ENCODE peak calls at places on chromosome 14, in eight cellular contexts. L, C, A, O, S, G, V and I are unnamed samples.

GRCh38 chr14:78933948-78934524 is 763.9 kb downstream of the NRXN3 start:
- DNase-seq in L (peak; percentile 45), C (no peak), A (no peak), O (peak; percentile 34), S (peak; percentile 28), G (peak; percentile 38), V (no peak), I (no peak)

GRCh38 chr14:91341331-91342242 is 76.0 kb downstream of the CCDC88C start:
- DNase-seq in L (no peak), C (no peak), A (no peak), O (no peak), S (no peak), G (no peak), V (no peak), I (no peak)

GRCh38 chr14:92244805-92245204 is 78.2 kb upstream of the SLC24A4 start:
- DNase-seq in L (no peak), C (no peak), A (no peak), O (no peak), S (no peak), G (no peak), V (no peak), I (no peak)

GRCh38 chr14:71728386-71728785 is 203.8 kb upstream of the RGS6 start:
- DNase-seq in L (no peak), C (no peak), A (no peak), O (peak; percentile 71), S (peak; percentile 84), G (no peak), V (no peak), I (no peak)

GRCh38 chr14:77314043-77314442 is 6.6 kb downstream of the POMT2 start:
- DNase-seq in L (no peak), C (no peak), A (no peak), O (peak; percentile 97), S (peak; percentile 57), G (peak; percentile 71), V (no peak), I (no peak)

GRCh38 chr14:102504302-102504950 is 5.2 kb downstream of the ANKRD9 start:
- DNase-seq in L (no peak), C (no peak), A (no peak), O (no peak), S (no peak), G (no peak), V (no peak), I (no peak)

GRCh38 chr14:29926701-29927595 is 699 bp downstream of the PRKD1 start:
- DNase-seq in L (peak; percentile 55), C (peak; percentile 54), A (peak; percentile 59), O (peak; percentile 52), S (peak; percentile 54), G (peak; percentile 38), V (peak; percentile 47), I (no peak)

GRCh38 chr14:58746261-58746660 is 108.5 kb downstream of the DACT1 start:
- DNase-seq in L (no peak), C (no peak), A (no peak), O (peak; percentile 70), S (peak; percentile 94), G (peak; percentile 69), V (no peak), I (no peak)

GRCh38 chr14:30385925-30386324 is 173.0 kb upstream of the G2E3 start:
- DNase-seq in L (no peak), C (no peak), A (no peak), O (no peak), S (no peak), G (no peak), V (no peak), I (no peak)

GRCh38 chr14:102777711-102778615 is 714 bp downstream of the TRAF3 start:
- DNase-seq in L (no peak), C (no peak), A (no peak), O (peak; percentile 35), S (peak; percentile 49), G (peak; percentile 41), V (no peak), I (peak; percentile 38)

GRCh38 chr14:55957950-55958349 is 160.3 kb upstream of the PELI2 start:
- DNase-seq in L (no peak), C (no peak), A (no peak), O (no peak), S (peak; percentile 47), G (no peak), V (peak; percentile 52), I (no peak)

GRCh38 chr14:38078393-38078792 is 129.3 kb upstream of the SSTR1 start:
- DNase-seq in L (no peak), C (no peak), A (no peak), O (no peak), S (no peak), G (no peak), V (no peak), I (peak; percentile 68)

GRCh38 chr14:94005324-94005723 is 8.2 kb downstream of the CCDC197 start:
- DNase-seq in L (peak; percentile 65), C (peak; percentile 47), A (no peak), O (no peak), S (no peak), G (no peak), V (peak; percentile 30), I (peak; percentile 45)

GRCh38 chr14:104284636-104285482 is 146.5 kb downstream of the KIF26A start:
- DNase-seq in L (no peak), C (peak; percentile 12), A (peak; percentile 40), O (no peak), S (no peak), G (no peak), V (peak; percentile 6), I (no peak)

GRCh38 chr14:81516941-81517797 is 16.5 kb downstream of the SEL1L start:
- DNase-seq in L (no peak), C (no peak), A (no peak), O (peak; percentile 62), S (peak; percentile 54), G (no peak), V (no peak), I (no peak)

DNA sequence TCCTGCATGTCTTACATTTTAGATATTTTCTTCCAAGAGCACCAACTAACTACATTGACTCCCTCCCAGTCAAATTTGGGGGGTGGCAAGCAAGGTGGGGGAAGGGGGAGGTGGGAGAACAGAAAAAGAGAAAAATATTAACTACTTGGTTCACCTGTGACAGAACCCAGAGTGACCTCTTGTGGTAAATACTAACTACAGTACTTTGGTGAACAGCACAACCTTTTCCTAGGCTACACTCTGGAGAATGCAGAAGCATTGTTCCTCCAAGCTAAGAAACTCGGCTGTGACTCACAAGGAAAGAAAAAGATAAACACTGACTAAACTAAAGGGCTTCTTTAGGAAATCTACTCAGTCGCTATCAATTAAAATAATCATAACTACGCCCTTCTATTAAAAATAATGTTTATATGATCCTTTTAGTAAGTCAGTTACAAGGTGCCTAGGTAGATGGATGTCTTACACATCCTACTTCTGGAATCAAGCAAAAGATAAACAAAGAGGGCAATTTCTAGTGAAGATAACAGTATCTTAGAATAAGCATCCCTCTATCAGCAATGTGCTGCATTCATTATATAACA is 5.4 kb downstream of the KCNH5 start:
- DNase-seq in L (no peak), C (no peak), A (no peak), O (peak; percentile 1), S (peak; percentile 78), G (peak; percentile 28), V (no peak), I (no peak)
- TF ChIP-seq CTCF in L (peak; percentile 32), C (peak; percentile 23), A (peak; percentile 36), O (peak; percentile 21), S (peak; percentile 31), G (peak; percentile 43), V (no peak), I (no peak)

GRCh38 chr14:54486685-54487084 is 2.1 kb downstream of the GMFB start:
- DNase-seq in L (no peak), C (no peak), A (no peak), O (no peak), S (no peak), G (no peak), V (no peak), I (no peak)

GRCh38 chr14:54487771-54488170 is 1.0 kb downstream of the GMFB start:
- DNase-seq in L (peak; percentile 26), C (no peak), A (no peak), O (peak; percentile 62), S (peak; percentile 65), G (peak; percentile 64), V (no peak), I (no peak)

GRCh38 chr14:54488646-54489317 is at the start of gene GMFB:
- DNase-seq in L (peak; percentile 94), C (peak; percentile 92), A (peak; percentile 86), O (peak; percentile 95), S (peak; percentile 92), G (peak; percentile 89), V (peak; percentile 87), I (peak; percentile 92)

GRCh38 chr14:54489318-54489683 is 521 bp upstream of the GMFB start:
- DNase-seq in L (no peak), C (no peak), A (no peak), O (no peak), S (no peak), G (no peak), V (no peak), I (no peak)

DNA sequence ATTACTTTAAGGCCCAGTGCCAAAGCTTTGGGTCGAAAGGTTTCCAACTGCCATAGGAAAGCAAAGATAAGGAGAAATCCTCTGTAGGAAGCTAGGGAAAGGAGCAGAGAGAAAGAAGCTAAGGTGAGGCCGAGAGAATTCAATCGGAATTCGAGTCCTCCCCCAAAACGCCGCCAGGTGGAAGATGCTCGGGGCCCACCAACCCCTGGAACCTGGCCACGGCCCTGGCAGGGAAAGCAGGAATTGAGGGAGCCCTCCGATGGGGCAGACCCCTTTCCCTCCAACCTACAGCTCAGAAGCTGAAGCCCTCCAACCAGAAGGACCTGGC is 498 bp downstream of the GMFB start:
- DNase-seq in L (no peak), C (no peak), A (no peak), O (no peak), S (no peak), G (peak; percentile 35), V (no peak), I (no peak)
- TF ChIP-seq CTCF in L (peak; percentile 7), C (peak; percentile 42), A (no peak), O (peak; percentile 12), S (no peak), G (no peak), V (no peak), I (no peak)

GRCh38 chr14:24818823-24819341 is 184.9 kb upstream of the GZMB start:
- DNase-seq in L (no peak), C (no peak), A (no peak), O (no peak), S (no peak), G (no peak), V (no peak), I (no peak)

GRCh38 chr14:24818054-24818822 is 184.2 kb upstream of the GZMB start:
- DNase-seq in L (no peak), C (no peak), A (no peak), O (no peak), S (peak; percentile 68), G (no peak), V (no peak), I (no peak)

GRCh38 chr14:24816929-24817637 is 183.1 kb upstream of the GZMB start:
- DNase-seq in L (no peak), C (no peak), A (no peak), O (no peak), S (no peak), G (no peak), V (no peak), I (no peak)

GRCh38 chr14:24816011-24816928 is 182.3 kb upstream of the GZMB start:
- DNase-seq in L (no peak), C (no peak), A (no peak), O (peak; percentile 25), S (peak; percentile 69), G (no peak), V (no peak), I (no peak)

GRCh38 chr14:24817638-24818053 is 183.7 kb upstream of the GZMB start:
- DNase-seq in L (no peak), C (no peak), A (no peak), O (peak; percentile 56), S (no peak), G (no peak), V (no peak), I (no peak)
- TF ChIP-seq CTCF in L (no peak), C (no peak), A (peak; percentile 34), O (peak; percentile 76), S (peak; percentile 52), G (no peak), V (no peak), I (no peak)

GRCh38 chr14:89936654-89937185 is 17.8 kb downstream of the EFCAB11 start:
- DNase-seq in L (no peak), C (no peak), A (no peak), O (no peak), S (no peak), G (no peak), V (no peak), I (no peak)
- TF ChIP-seq CTCF in L (peak; percentile 19), C (no peak), A (peak; percentile 20), O (no peak), S (no peak), G (no peak), V (no peak), I (no peak)